ENCODE peak calls at places on chromosomes 5 and 9, in eight cellular contexts. L, K, J, W, A, C, F and N are unnamed samples.

GRCh38 chr5:2892601-2893000 is 141.1 kb upstream of the IRX2 start:
- DNase-seq in L (no peak), C (no peak), J (no peak), K (no peak), F (no peak), W (no peak), A (no peak), N (no peak)

GRCh38 chr5:121890297-121890858 is 38.7 kb downstream of the FTMT start:
- DNase-seq in C (no peak), L (no peak), F (no peak), K (no peak), J (no peak), A (no peak), W (no peak), N (no peak)

GRCh38 chr5:640461-641330 is 28.6 kb downstream of the CEP72 start:
- DNase-seq in F (no peak), L (no peak), K (no peak), A (no peak), J (no peak), C (no peak), W (no peak), N (no peak)

GRCh38 chr9:38006981-38007380 is 62.0 kb downstream of the SHB start:
- DNase-seq in C (no peak), F (no peak), J (no peak), A (no peak), W (no peak), K (no peak), L (no peak), N (no peak)

GRCh38 chr5:176817369-176817841 is 7.0 kb downstream of the UNC5A start:
- DNase-seq in K (no peak), C (no peak), L (no peak), A (no peak), F (no peak), J (no peak), W (no peak), N (no peak)

GRCh38 chr9:100511205-100511604 is 38.3 kb downstream of the TMEFF1 start:
- DNase-seq in A (no peak), K (no peak), W (no peak), F (no peak), C (no peak), J (no peak), L (no peak), N (no peak)

GRCh38 chr9:20242767-20243166 is 379.5 kb downstream of the MLLT3 start:
- DNase-seq in F (no peak), K (no peak), J (peak; percentile 36), W (no peak), A (no peak), C (peak; percentile 36), L (peak; percentile 14), N (no peak)

GRCh38 chr9:14967450-14968321 is 57.5 kb upstream of the FREM1 start:
- DNase-seq in W (no peak), K (no peak), L (peak; percentile 44), F (no peak), C (no peak), J (no peak), A (no peak), N (no peak)

GRCh38 chr5:64789457-64789856 is 20.7 kb downstream of the CWC27 start:
- DNase-seq in L (no peak), K (no peak), C (no peak), F (no peak), A (no peak), W (no peak), J (no peak), N (peak; percentile 93)

GRCh38 chr9:78692871-78693270 is 395.9 kb downstream of the PSAT1 start:
- DNase-seq in W (no peak), J (no peak), F (no peak), A (no peak), L (no peak), K (peak; percentile 34), C (no peak), N (no peak)